ENCODE peak calls at places on chromosome 14, in seven cellular contexts. C is kidney, O is tibial artery, T is right atrium auricular region, A is HCT116, Q is fibroblast of lung, Y is right lobe of liver. G is an unnamed sample. For H3K36me3, the result is how much of the 10 kb centered on the place peaks cover.

GRCh38 chr14:91361236-91361811 is 56.3 kb downstream of the CCDC88C start:
- DNase-seq in Y (no peak), A (no peak), C (peak), O (no peak), Q (peak), T (no peak), G (no peak)

GRCh38 chr14:61420326-61420725 is 98.9 kb downstream of the PRKCH start:
- DNase-seq in T (no peak), O (no peak), Y (no peak), Q (no peak), A (peak), C (no peak), G (no peak)

GRCh38 chr14:94581127-94581999 is at the start of gene SERPINA5:
- DNase-seq in C (peak), O (no peak), T (peak), A (no peak), Q (no peak), Y (peak), G (no peak)

GRCh38 chr14:49893309-49894213 is 679 bp downstream of the ARF6 start:
- DNase-seq in Y (peak), T (peak), A (no peak), Q (peak), C (peak), O (peak), G (no peak)

GRCh38 chr14:97705976-97706375 is 908.8 kb downstream of the VRK1 start:
- DNase-seq in Y (no peak), A (no peak), Q (no peak), C (no peak), T (no peak), O (no peak), G (no peak)

GRCh38 chr14:68757618-68758081 is 35.2 kb downstream of the ZFP36L1 start:
- DNase-seq in C (peak), Q (no peak), A (no peak), O (peak), Y (peak), T (no peak), G (no peak)

GRCh38 chr14:55802986-55803431 is 223.0 kb downstream of the KTN1 start:
- DNase-seq in C (no peak), O (no peak), Q (peak), T (no peak), A (peak), Y (no peak), G (no peak)

GRCh38 chr14:53953828-53954550 is 2.6 kb downstream of the BMP4 start:
- DNase-seq in C (peak), Q (peak), Y (peak), O (peak), T (no peak), A (no peak), G (no peak)

GRCh38 chr14:36518031-36518585 is 1.9 kb downstream of the NKX2-1 start:
- DNase-seq in C (peak), Y (no peak), Q (no peak), O (no peak), A (no peak), T (no peak), G (no peak)

GRCh38 chr14:55071051-55071450 is 19.6 kb downstream of the MAPK1IP1L start:
- DNase-seq in O (no peak), A (no peak), Q (peak), C (no peak), Y (no peak), T (no peak), G (no peak)

GRCh38 chr14:44910826-44911225 is 50.9 kb downstream of the KLHL28 start:
- DNase-seq in Q (no peak), C (no peak), O (no peak), Y (no peak), A (no peak), T (no peak), G (no peak)

GRCh38 chr14:90698379-90698869 is 117.8 kb downstream of the TTC7B start:
- DNase-seq in A (no peak), Q (peak), Y (peak), T (peak), O (peak), C (peak), G (no peak)

GRCh38 chr14:88628452-88628851 is 65.6 kb downstream of the ZC3H14 start:
- DNase-seq in A (no peak), C (no peak), Y (no peak), Q (no peak), O (no peak), T (no peak), G (no peak)

GRCh38 chr14:91953170-91953985 is 5.9 kb upstream of the FBLN5 start:
- DNase-seq in Y (no peak), Q (peak), A (no peak), T (no peak), O (no peak), C (no peak), G (no peak)

GRCh38 chr14:45970589-45970988 is 681.0 kb downstream of the RPL10L start:
- DNase-seq in O (no peak), A (no peak), T (no peak), C (no peak), Y (no peak), Q (no peak), G (no peak)

GRCh38 chr14:23114669-23115491 is 4.2 kb downstream of the CEBPE start:
- DNase-seq in Y (no peak), A (peak), T (peak), O (no peak), Q (peak), C (peak), G (peak)

GRCh38 chr14:63727231-63727735 is 582 bp downstream of the SGPP1 start:
- DNase-seq in C (peak), Q (peak), T (peak), A (no peak), Y (peak), O (peak), G (no peak)

GRCh38 chr14:36522347-36522971 is 2.4 kb upstream of the NKX2-1 start:
- DNase-seq in Q (no peak), T (no peak), C (no peak), A (no peak), Y (no peak), O (no peak), G (no peak)

GRCh38 chr14:36585100-36585499 is 2.7 kb upstream of the NKX2-8 start:
- DNase-seq in Y (no peak), A (no peak), T (no peak), C (no peak), Q (no peak), O (no peak), G (no peak)

GRCh38 chr14:56487090-56487667 is 92.4 kb upstream of the TMEM260 start:
- DNase-seq in Y (no peak), O (no peak), T (no peak), C (no peak), A (peak), Q (peak), G (no peak)

GRCh38 chr14:100665518-100666032 is 61.1 kb upstream of the DLK1 start:
- DNase-seq in O (no peak), T (no peak), Q (peak), C (peak), Y (no peak), A (no peak), G (no peak)

GRCh38 chr14:76138119-76138757 is 13.5 kb upstream of the GPATCH2L start:
- DNase-seq in Y (no peak), Q (no peak), T (no peak), C (no peak), A (no peak), O (no peak), G (no peak)
- H3K4me3 ChIP-seq in Y (no peak), Q (peak), T (no peak), C (no peak), A (no peak), O (peak), G (no peak)

GRCh38 chr14:103887557-103888115 is 40.3 kb upstream of the PPP1R13B start:
- DNase-seq in T (no peak), A (no peak), Q (no peak), Y (no peak), O (no peak), C (no peak), G (no peak)

GRCh38 chr14:103884854-103885253 is 37.5 kb upstream of the PPP1R13B start:
- DNase-seq in T (no peak), C (no peak), A (no peak), Q (no peak), Y (no peak), O (no peak), G (no peak)

GRCh38 chr14:103887170-103887501 is 39.8 kb upstream of the PPP1R13B start:
- DNase-seq in T (no peak), O (no peak), Y (no peak), C (no peak), A (no peak), Q (no peak), G (no peak)

GRCh38 chr14:103885509-103885932 is 38.1 kb upstream of the PPP1R13B start:
- DNase-seq in O (no peak), T (no peak), A (no peak), Y (no peak), C (no peak), Q (no peak), G (no peak)

GRCh38 chr14:103886304-103887169 is 39.2 kb upstream of the PPP1R13B start:
- DNase-seq in Y (no peak), Q (no peak), O (no peak), C (no peak), A (no peak), T (no peak), G (no peak)
- TF ChIP-seq CTCF in Y (peak), Q (peak), O (no peak), C (no peak), A (no peak), T (no peak), G (peak)

DNA sequence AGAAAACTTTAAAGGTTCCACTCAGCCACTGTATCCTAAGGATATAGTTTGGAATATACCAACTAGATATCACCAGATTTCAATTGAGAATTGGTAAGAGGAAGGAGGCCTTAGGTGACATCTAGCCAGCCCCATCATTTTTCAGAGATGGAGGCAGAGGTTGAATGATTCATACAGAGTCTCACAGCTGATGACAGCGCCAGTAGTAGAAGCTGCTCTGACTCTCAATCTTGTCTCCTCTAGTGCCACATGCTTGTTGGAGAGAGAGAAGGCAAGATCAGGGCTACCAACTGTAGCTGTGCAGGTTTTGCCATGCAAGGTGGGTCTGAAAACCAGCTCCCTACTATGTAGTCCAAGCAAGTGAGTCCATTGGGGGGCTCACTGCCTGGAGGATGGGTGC is 6.1 kb downstream of the FRMD6 start:
- DNase-seq in Y (no peak), C (no peak), A (no peak), O (no peak), T (no peak), Q (no peak), G (no peak)
- H3K36me3 ChIP-seq in Y (under half), C (under half), A (under half), O (under half), T (under half), Q (under half), G (under half)

DNA sequence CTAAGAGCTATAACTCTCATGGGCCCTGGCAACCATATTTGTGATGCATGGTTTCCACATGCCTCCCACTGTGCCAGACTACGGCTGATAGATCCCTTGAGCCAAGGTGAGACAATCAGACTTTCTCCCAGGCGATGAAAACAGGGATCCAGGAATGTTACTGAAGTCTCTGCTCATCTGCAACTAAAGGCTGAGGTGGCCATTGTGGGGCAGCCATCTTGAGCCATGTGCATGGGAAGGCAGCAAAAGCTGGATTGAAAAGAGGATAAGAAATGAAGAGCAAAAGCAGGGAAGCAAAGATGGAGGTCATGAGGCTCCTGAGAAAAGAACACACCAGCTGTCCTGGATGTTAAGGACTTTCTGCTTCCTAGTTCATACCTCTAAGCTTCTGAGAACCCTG is 5.5 kb downstream of the EGLN3 start:
- DNase-seq in Q (no peak), C (no peak), Y (no peak), T (no peak), A (no peak), O (no peak), G (no peak)
- H3K4me3 ChIP-seq in Q (no peak), C (no peak), Y (no peak), T (no peak), A (no peak), O (no peak), G (no peak)

GRCh38 chr14:30180219-30180618 is 252.6 kb upstream of the PRKD1 start:
- DNase-seq in T (no peak), Y (no peak), Q (peak), C (no peak), A (no peak), O (no peak), G (no peak)

GRCh38 chr14:30191639-30192279 is 264.1 kb upstream of the PRKD1 start:
- DNase-seq in Y (no peak), O (no peak), Q (peak), C (no peak), T (no peak), A (no peak), G (no peak)

GRCh38 chr14:30185832-30186231 is 258.2 kb upstream of the PRKD1 start:
- DNase-seq in O (no peak), C (no peak), A (no peak), T (no peak), Q (no peak), Y (no peak), G (no peak)
- TF ChIP-seq CTCF in O (no peak), C (no peak), A (no peak), T (peak), Q (no peak), Y (no peak), G (peak)

GRCh38 chr14:101888182-101888581 is 76.2 kb upstream of the DYNC1H1 start:
- DNase-seq in T (no peak), A (no peak), O (no peak), C (no peak), Y (no peak), Q (no peak), G (no peak)
- H3K36me3 ChIP-seq in T (half or more), A (under half), O (half or more), C (under half), Y (under half), Q (under half), G (under half)

DNA sequence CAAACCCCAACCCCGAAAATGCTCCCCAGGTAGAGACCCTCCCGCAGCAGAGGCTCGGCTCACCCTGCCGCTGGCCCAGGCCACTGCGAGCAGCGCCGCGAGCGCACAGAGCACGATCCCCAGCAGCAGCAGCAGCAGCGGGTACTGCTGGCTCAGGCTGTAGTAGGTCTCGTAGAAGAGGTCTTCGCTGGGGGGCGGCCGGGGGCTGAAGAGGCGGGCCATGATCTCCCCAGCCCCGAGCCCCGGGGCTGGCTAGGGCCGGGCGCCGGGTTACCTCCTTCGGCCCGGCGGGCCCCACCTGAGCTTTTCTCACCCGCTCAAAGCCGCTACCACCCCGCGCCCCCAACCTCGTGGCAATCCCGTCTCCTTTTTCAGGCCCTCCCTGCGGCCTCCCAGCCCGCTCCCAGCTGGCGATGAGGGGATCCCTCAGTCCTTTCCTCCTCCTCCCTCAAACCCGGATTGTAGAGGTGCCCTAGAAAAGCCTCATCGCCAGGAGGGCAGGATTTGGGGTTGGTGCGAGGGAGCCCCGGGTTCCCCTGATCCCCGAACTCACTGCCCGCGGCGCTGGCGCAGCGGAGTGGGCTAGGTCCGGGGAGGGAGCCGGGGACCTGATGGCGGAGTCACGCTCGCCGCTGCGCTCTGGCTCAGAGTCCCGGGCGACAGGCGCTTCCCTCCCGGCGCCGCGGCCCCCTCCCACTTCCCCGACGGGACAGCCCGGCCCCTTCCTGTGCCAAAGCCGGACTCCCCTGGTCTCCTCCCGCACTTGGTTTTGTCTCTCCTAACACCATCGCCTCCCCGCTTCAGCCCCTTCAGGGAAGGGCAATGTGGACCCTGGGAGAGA is at the start of gene ADCY4:
- DNase-seq in C (peak), O (no peak), T (no peak), A (no peak), Q (no peak), Y (peak), G (no peak)
- H3K4me3 ChIP-seq in C (peak), O (peak), T (peak), A (peak), Q (peak), Y (peak), G (peak)

GRCh38 chr14:34461334-34462131 is 507 bp downstream of the SPTSSA start:
- DNase-seq in C (peak), Y (peak), O (peak), A (peak), Q (peak), T (peak), G (no peak)
- TF ChIP-seq CTCF in C (no peak), Y (no peak), O (no peak), A (no peak), Q (no peak), T (no peak), G (no peak)

GRCh38 chr14:51455041-51455835 is 196.5 kb upstream of the FRMD6 start:
- DNase-seq in O (no peak), C (no peak), A (no peak), Y (no peak), Q (no peak), T (no peak), G (no peak)
- H3K36me3 ChIP-seq in O (under half), C (under half), A (under half), Y (under half), Q (under half), T (under half), G (under half)

G was measured in BJ.